ENCODE peak calls at places on chromosomes 5 and 9, in six cellular contexts. J, M, Y, I, L and B are unnamed samples.

GRCh38 chr9:113350937-113351336 is 1.6 kb downstream of the BSPRY start:
- DNase-seq in Y (peak; percentile 51), M (no peak), J (peak; percentile 29), I (no peak), L (no peak), B (no peak)

GRCh38 chr5:18764161-18764560 is 1129.9 kb downstream of the TAF11L14 start:
- DNase-seq in J (no peak), L (no peak), M (no peak), Y (no peak), I (no peak), B (no peak)

GRCh38 chr9:137387034-137387890 is 35.7 kb downstream of the EXD3 start:
- DNase-seq in M (no peak), L (no peak), I (no peak), Y (no peak), J (no peak), B (no peak)

GRCh38 chr9:7489018-7489417 is 310.6 kb downstream of the DMAC1 start:
- DNase-seq in J (no peak), Y (no peak), I (no peak), M (no peak), L (no peak), B (no peak)

GRCh38 chr9:21813575-21814473 is 11.4 kb downstream of the MTAP start:
- DNase-seq in M (no peak), Y (peak; percentile 76), J (no peak), L (peak; percentile 84), I (peak; percentile 62), B (peak; percentile 83)

GRCh38 chr5:111172504-111172903 is 51.7 kb upstream of the CAMK4 start:
- DNase-seq in J (no peak), M (no peak), L (peak; percentile 3), Y (no peak), I (no peak), B (no peak)

GRCh38 chr5:168908207-168908606 is 329.0 kb upstream of the PANK3 start:
- DNase-seq in M (peak; percentile 14), L (peak; percentile 45), J (no peak), Y (no peak), I (no peak), B (no peak)

GRCh38 chr9:13033959-13034695 is 245.4 kb downstream of the MPDZ start:
- DNase-seq in Y (no peak), I (no peak), L (peak; percentile 63), J (no peak), M (peak; percentile 58), B (peak; percentile 60)